ENCODE peak calls at places on chromosomes 6 and 20, in seven cellular contexts. One of them, this sample, is unnamed.

GRCh38 chr20:3705970-3706739 is 6.2 kb downstream of the SIGLEC1 start:
- DNase-seq in heart right ventricle: no peak
- DNase-seq in fibroblast of the aortic adventitia: no peak
- DNase-seq in T-helper 17 cell: no peak
- DNase-seq in stimulated activated CD4-positive, alpha-beta T cell treated with anti-CD3 and anti-CD28 coated beads, Interleukin-1b, Interleukin-23, amount 100 ng/mL, for 4 hours: no peak
- DNase-seq in HuH-7: no peak
- DNase-seq in mucosa of descending colon: no peak
- DNase-seq in this sample: no peak

GRCh38 chr6:142374965-142375733 is 73.3 kb downstream of the ADGRG6 start:
- DNase-seq in stimulated activated CD4-positive, alpha-beta T cell treated with anti-CD3 and anti-CD28 coated beads, Interleukin-1b, Interleukin-23, amount 100 ng/mL, for 4 hours: no peak
- DNase-seq in mucosa of descending colon: no peak
- DNase-seq in T-helper 17 cell: no peak
- DNase-seq in HuH-7: peak; percentile 42
- DNase-seq in heart right ventricle: no peak
- DNase-seq in fibroblast of the aortic adventitia: peak; percentile 83
- DNase-seq in this sample: no peak

GRCh38 chr6:16901777-16902176 is 140.5 kb upstream of the ATXN1 start:
- DNase-seq in stimulated activated CD4-positive, alpha-beta T cell treated with anti-CD3 and anti-CD28 coated beads, Interleukin-1b, Interleukin-23, amount 100 ng/mL, for 4 hours: no peak
- DNase-seq in heart right ventricle: peak; percentile 11
- DNase-seq in fibroblast of the aortic adventitia: peak; percentile 74
- DNase-seq in HuH-7: no peak
- DNase-seq in T-helper 17 cell: no peak
- DNase-seq in mucosa of descending colon: peak; percentile 61
- DNase-seq in this sample: peak; percentile 80

GRCh38 chr20:1309439-1309847 is 19.5 kb downstream of the SDCBP2 start:
- DNase-seq in stimulated activated CD4-positive, alpha-beta T cell treated with anti-CD3 and anti-CD28 coated beads, Interleukin-1b, Interleukin-23, amount 100 ng/mL, for 4 hours: no peak
- DNase-seq in heart right ventricle: no peak
- DNase-seq in HuH-7: no peak
- DNase-seq in fibroblast of the aortic adventitia: no peak
- DNase-seq in mucosa of descending colon: peak; percentile 18
- DNase-seq in T-helper 17 cell: no peak
- DNase-seq in this sample: no peak

GRCh38 chr20:14741616-14742015 is 404.2 kb upstream of the FLRT3 start:
- DNase-seq in fibroblast of the aortic adventitia: no peak
- DNase-seq in T-helper 17 cell: no peak
- DNase-seq in HuH-7: no peak
- DNase-seq in mucosa of descending colon: no peak
- DNase-seq in stimulated activated CD4-positive, alpha-beta T cell treated with anti-CD3 and anti-CD28 coated beads, Interleukin-1b, Interleukin-23, amount 100 ng/mL, for 4 hours: no peak
- DNase-seq in heart right ventricle: no peak
- DNase-seq in this sample: no peak

GRCh38 chr6:106446287-106446885 is 85.9 kb downstream of the CRYBG1 start:
- DNase-seq in stimulated activated CD4-positive, alpha-beta T cell treated with anti-CD3 and anti-CD28 coated beads, Interleukin-1b, Interleukin-23, amount 100 ng/mL, for 4 hours: no peak
- DNase-seq in HuH-7: no peak
- DNase-seq in mucosa of descending colon: no peak
- DNase-seq in fibroblast of the aortic adventitia: peak; percentile 51
- DNase-seq in heart right ventricle: no peak
- DNase-seq in T-helper 17 cell: no peak
- DNase-seq in this sample: no peak

GRCh38 chr6:53986721-53987526 is 124.3 kb upstream of the MLIP start:
- DNase-seq in mucosa of descending colon: no peak
- DNase-seq in fibroblast of the aortic adventitia: no peak
- DNase-seq in T-helper 17 cell: no peak
- DNase-seq in HuH-7: no peak
- DNase-seq in stimulated activated CD4-positive, alpha-beta T cell treated with anti-CD3 and anti-CD28 coated beads, Interleukin-1b, Interleukin-23, amount 100 ng/mL, for 4 hours: no peak
- DNase-seq in heart right ventricle: no peak
- DNase-seq in this sample: no peak

GRCh38 chr6:89323461-89324098 is 8.5 kb upstream of the GABRR2 start:
- DNase-seq in mucosa of descending colon: no peak
- DNase-seq in HuH-7: no peak
- DNase-seq in stimulated activated CD4-positive, alpha-beta T cell treated with anti-CD3 and anti-CD28 coated beads, Interleukin-1b, Interleukin-23, amount 100 ng/mL, for 4 hours: no peak
- DNase-seq in fibroblast of the aortic adventitia: peak; percentile 26
- DNase-seq in heart right ventricle: no peak
- DNase-seq in T-helper 17 cell: no peak
- DNase-seq in this sample: no peak

GRCh38 chr6:94052754-94053153 is 633.4 kb upstream of the EPHA7 start:
- DNase-seq in fibroblast of the aortic adventitia: peak; percentile 5
- DNase-seq in T-helper 17 cell: no peak
- DNase-seq in heart right ventricle: no peak
- DNase-seq in stimulated activated CD4-positive, alpha-beta T cell treated with anti-CD3 and anti-CD28 coated beads, Interleukin-1b, Interleukin-23, amount 100 ng/mL, for 4 hours: no peak
- DNase-seq in mucosa of descending colon: no peak
- DNase-seq in HuH-7: peak; percentile 20
- DNase-seq in this sample: no peak

GRCh38 chr6:137761072-137761471 is 106.0 kb upstream of the TNFAIP3 start:
- DNase-seq in mucosa of descending colon: no peak
- DNase-seq in T-helper 17 cell: no peak
- DNase-seq in HuH-7: no peak
- DNase-seq in heart right ventricle: no peak
- DNase-seq in fibroblast of the aortic adventitia: peak; percentile 45
- DNase-seq in stimulated activated CD4-positive, alpha-beta T cell treated with anti-CD3 and anti-CD28 coated beads, Interleukin-1b, Interleukin-23, amount 100 ng/mL, for 4 hours: no peak
- DNase-seq in this sample: no peak

GRCh38 chr6:157928428-157928827 is 53.2 kb upstream of the SYNJ2 start:
- DNase-seq in stimulated activated CD4-positive, alpha-beta T cell treated with anti-CD3 and anti-CD28 coated beads, Interleukin-1b, Interleukin-23, amount 100 ng/mL, for 4 hours: no peak
- DNase-seq in T-helper 17 cell: no peak
- DNase-seq in fibroblast of the aortic adventitia: no peak
- DNase-seq in heart right ventricle: no peak
- DNase-seq in mucosa of descending colon: no peak
- DNase-seq in HuH-7: no peak
- DNase-seq in this sample: no peak

GRCh38 chr6:143901885-143902708 is 37.8 kb downstream of the ZC2HC1B start:
- DNase-seq in HuH-7: no peak
- DNase-seq in fibroblast of the aortic adventitia: peak; percentile 88
- DNase-seq in T-helper 17 cell: no peak
- DNase-seq in stimulated activated CD4-positive, alpha-beta T cell treated with anti-CD3 and anti-CD28 coated beads, Interleukin-1b, Interleukin-23, amount 100 ng/mL, for 4 hours: no peak
- DNase-seq in heart right ventricle: peak; percentile 61
- DNase-seq in mucosa of descending colon: no peak
- DNase-seq in this sample: no peak

GRCh38 chr20:36865861-36866149 is 10.1 kb upstream of the TLDC2 start:
- DNase-seq in T-helper 17 cell: no peak
- DNase-seq in HuH-7: no peak
- DNase-seq in fibroblast of the aortic adventitia: no peak
- DNase-seq in mucosa of descending colon: no peak
- DNase-seq in stimulated activated CD4-positive, alpha-beta T cell treated with anti-CD3 and anti-CD28 coated beads, Interleukin-1b, Interleukin-23, amount 100 ng/mL, for 4 hours: no peak
- DNase-seq in heart right ventricle: no peak
- DNase-seq in this sample: no peak

GRCh38 chr6:25251426-25251825 is 27.7 kb upstream of the CARMIL1 start:
- DNase-seq in stimulated activated CD4-positive, alpha-beta T cell treated with anti-CD3 and anti-CD28 coated beads, Interleukin-1b, Interleukin-23, amount 100 ng/mL, for 4 hours: no peak
- DNase-seq in mucosa of descending colon: no peak
- DNase-seq in T-helper 17 cell: no peak
- DNase-seq in fibroblast of the aortic adventitia: no peak
- DNase-seq in heart right ventricle: no peak
- DNase-seq in HuH-7: no peak
- DNase-seq in this sample: no peak

GRCh38 chr6:7052441-7052936 is 55.3 kb upstream of the RREB1 start:
- DNase-seq in fibroblast of the aortic adventitia: peak; percentile 42
- DNase-seq in mucosa of descending colon: peak; percentile 71
- DNase-seq in HuH-7: peak; percentile 33
- DNase-seq in stimulated activated CD4-positive, alpha-beta T cell treated with anti-CD3 and anti-CD28 coated beads, Interleukin-1b, Interleukin-23, amount 100 ng/mL, for 4 hours: no peak
- DNase-seq in T-helper 17 cell: no peak
- DNase-seq in heart right ventricle: peak; percentile 38
- DNase-seq in this sample: peak; percentile 52

GRCh38 chr6:74656442-74656841 is 549.4 kb downstream of the COL12A1 start:
- DNase-seq in stimulated activated CD4-positive, alpha-beta T cell treated with anti-CD3 and anti-CD28 coated beads, Interleukin-1b, Interleukin-23, amount 100 ng/mL, for 4 hours: no peak
- DNase-seq in heart right ventricle: no peak
- DNase-seq in T-helper 17 cell: no peak
- DNase-seq in HuH-7: no peak
- DNase-seq in fibroblast of the aortic adventitia: no peak
- DNase-seq in mucosa of descending colon: no peak
- DNase-seq in this sample: no peak

This sample was measured in lung.